ENCODE peak calls at places on chromosomes 5 and 9, in ten cellular contexts. N is tibial nerve; W is iris pigment epithelial cell; E is NCI-H1930; V is T-cell; H is fibroblast of mammary gland; A is M059J; B is adrenal gland; Q is activated T-helper 1 cell treated with Interleukin-2 at 50 U/mL for 16 hours; M is activated CD4-positive, alpha-beta T cell treated with anti-CD3 and anti-CD28 coated beads for 24 hours. R is an unnamed sample.
A peak's percentile ranks its signal among the peaks of the same experiment; 100 is the strongest.

GRCh38 chr9:72442212-72442607 is 77.2 kb upstream of the ZFAND5 start:
- DNase-seq in V (no peak), H (peak; percentile 77), Q (no peak), B (no peak), M (no peak), E (no peak), A (peak; percentile 94), W (peak; percentile 95), N (no peak), R (no peak)

GRCh38 chr5:36398137-36398536 is 96.4 kb upstream of the RANBP3L start:
- DNase-seq in H (peak; percentile 74), M (no peak), N (no peak), Q (no peak), V (no peak), W (peak; percentile 47), A (peak; percentile 68), E (peak; percentile 21), B (no peak), R (no peak)

GRCh38 chr5:60811105-60811504 is 33.0 kb downstream of the ELOVL7 start:
- DNase-seq in W (no peak), N (no peak), H (no peak), V (no peak), A (no peak), E (no peak), Q (no peak), B (no peak), M (no peak), R (no peak)

GRCh38 chr5:119752921-119753886 is 123.8 kb downstream of the FAM170A start:
- DNase-seq in H (no peak), V (no peak), M (no peak), A (no peak), W (no peak), N (no peak), B (no peak), Q (no peak), E (no peak), R (no peak)

GRCh38 chr9:134569626-134570025 is 72.0 kb upstream of the COL5A1 start:
- DNase-seq in N (no peak), A (no peak), W (no peak), H (no peak), V (no peak), E (no peak), B (no peak), Q (no peak), M (no peak), R (peak; percentile 55)

GRCh38 chr5:104241051-104241450 is 678.5 kb upstream of the NUDT12 start:
- DNase-seq in W (no peak), V (no peak), B (no peak), N (no peak), Q (no peak), M (no peak), H (no peak), E (no peak), A (peak; percentile 36), R (no peak)

GRCh38 chr5:1751026-1751863 is 48.4 kb downstream of the MRPL36 start:
- DNase-seq in V (no peak), N (no peak), E (no peak), A (no peak), W (no peak), H (no peak), B (no peak), M (no peak), Q (no peak), R (peak; percentile 69)

GRCh38 chr5:67910599-67910998 is 305.0 kb upstream of the PIK3R1 start:
- DNase-seq in A (no peak), E (no peak), V (no peak), W (no peak), B (no peak), M (no peak), H (no peak), N (no peak), Q (no peak), R (no peak)

GRCh38 chr9:108486791-108487190 is 369.0 kb downstream of the ACTL7B start:
- DNase-seq in B (no peak), V (no peak), A (peak; percentile 71), H (peak; percentile 55), Q (no peak), E (no peak), N (no peak), W (peak; percentile 40), M (no peak), R (no peak)

GRCh38 chr9:114289571-114290481 is 33.1 kb upstream of the ORM1 start:
- DNase-seq in Q (no peak), B (peak; percentile 10), M (no peak), E (no peak), H (no peak), W (no peak), A (no peak), V (no peak), N (no peak), R (peak; percentile 66)

GRCh38 chr9:88302579-88303324 is 85.5 kb upstream of the SPIN1 start:
- DNase-seq in V (no peak), W (no peak), A (no peak), Q (no peak), H (no peak), N (no peak), B (no peak), E (no peak), M (no peak), R (no peak)

GRCh38 chr9:87599901-87600610 is 102.4 kb downstream of the DAPK1 start:
- DNase-seq in E (no peak), Q (no peak), H (peak; percentile 75), B (no peak), V (no peak), M (no peak), N (no peak), W (peak; percentile 94), A (peak; percentile 96), R (no peak)

R was measured in suprapubic skin.